ENCODE peak calls at places on chromosome 5, in nine cellular contexts. F is breast epithelium, R is tibial nerve, V is testis, U is esophagus squamous epithelium, W is A549, T is prostate gland, H is HepG2, K is IMR-90. E is an unnamed sample.
A peak's percentile ranks its signal among the peaks of the same experiment; 100 is the strongest.

GRCh38 chr5:76791461-76791860 is 27.4 kb upstream of the F2RL1 start:
- DNase-seq in F (no peak), R (no peak), V (no peak), U (no peak), W (no peak), T (no peak), H (no peak), K (peak; percentile 65), E (no peak)

GRCh38 chr5:135154197-135154596 is 120.2 kb upstream of the PITX1 start:
- DNase-seq in F (no peak), R (no peak), V (no peak), U (no peak), W (no peak), T (no peak), H (peak; percentile 77), K (peak; percentile 55), E (no peak)

GRCh38 chr5:7576023-7576715 is 180.2 kb downstream of the ADCY2 start:
- DNase-seq in F (no peak), R (no peak), V (no peak), U (no peak), W (no peak), T (no peak), H (no peak), K (no peak), E (no peak)

GRCh38 chr5:67511911-67512310 is 315.3 kb upstream of the CD180 start:
- DNase-seq in F (no peak), R (no peak), V (no peak), U (no peak), W (no peak), T (no peak), H (no peak), K (no peak), E (no peak)

GRCh38 chr5:136016945-136017530 is 11.8 kb upstream of the TGFBI start:
- DNase-seq in F (no peak), R (no peak), V (no peak), U (no peak), W (peak; percentile 97), T (no peak), H (no peak), K (peak; percentile 74), E (no peak)

GRCh38 chr5:131548190-131548589 is 86.8 kb downstream of the RAPGEF6 start:
- DNase-seq in F (no peak), R (no peak), V (no peak), U (no peak), W (no peak), T (no peak), H (no peak), K (no peak), E (no peak)

GRCh38 chr5:102554092-102554491 is 55.3 kb upstream of the SLCO6A1 start:
- DNase-seq in F (no peak), R (no peak), V (no peak), U (no peak), W (no peak), T (no peak), H (no peak), K (no peak), E (no peak)

GRCh38 chr5:38104497-38105230 is 153.7 kb upstream of the EGFLAM start:
- DNase-seq in F (no peak), R (no peak), V (no peak), U (no peak), W (no peak), T (no peak), H (peak; percentile 99), K (no peak), E (no peak)

GRCh38 chr5:133928690-133929393 is 39.6 kb downstream of the C5orf15 start:
- DNase-seq in F (no peak), R (no peak), V (no peak), U (no peak), W (no peak), T (no peak), H (no peak), K (no peak), E (no peak)

GRCh38 chr5:89534331-89534730 is 651.3 kb upstream of the MEF2C start:
- DNase-seq in F (no peak), R (no peak), V (no peak), U (no peak), W (no peak), T (no peak), H (no peak), K (peak; percentile 6), E (no peak)

DNA sequence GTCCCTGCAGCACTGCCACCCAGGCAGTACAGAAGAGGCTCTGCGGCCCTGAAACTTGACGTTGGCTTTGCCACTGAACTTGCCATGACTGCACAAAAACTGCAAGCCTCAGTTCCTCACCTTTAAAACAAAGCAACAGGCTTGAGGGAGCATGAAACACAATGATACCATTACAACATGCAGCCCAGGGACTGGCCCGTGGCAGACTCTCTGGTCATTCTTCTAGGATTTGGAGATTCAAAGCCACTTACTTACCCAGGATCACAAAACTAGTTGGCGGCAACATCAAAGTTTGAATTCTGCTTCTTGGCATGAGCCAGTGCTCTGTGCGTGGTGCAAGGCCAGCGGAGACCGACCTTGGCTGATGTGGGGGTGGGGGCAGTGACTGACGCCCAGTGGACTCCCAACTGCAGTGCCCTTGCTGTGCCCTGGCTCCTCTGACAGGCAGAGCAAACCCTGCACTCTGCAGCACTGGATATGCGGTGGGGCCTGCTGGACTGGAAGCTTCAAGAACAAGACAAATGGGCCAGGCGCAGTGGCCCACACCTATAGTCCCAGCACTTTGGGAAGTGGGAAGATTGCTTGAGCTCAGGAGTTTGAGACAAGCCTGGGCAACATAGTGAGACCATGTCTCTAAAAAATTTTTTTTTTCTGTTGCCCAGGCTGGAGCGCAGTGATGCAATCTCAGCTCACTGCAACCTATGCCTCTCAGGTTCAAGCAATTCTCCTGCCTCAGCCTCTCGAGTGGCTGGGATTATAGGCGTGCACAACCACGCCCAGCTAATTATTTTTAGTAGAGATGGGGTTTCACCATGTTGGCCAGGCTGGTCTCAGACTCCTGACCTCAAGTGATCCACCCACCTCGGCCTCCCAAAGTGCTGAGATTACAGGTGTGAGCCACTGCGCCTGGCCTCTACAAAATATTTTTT is 18.9 kb downstream of the SQSTM1 start:
- DNase-seq in F (no peak), R (no peak), V (peak; percentile 69), U (no peak), W (peak; percentile 68), T (no peak), H (no peak), K (peak; percentile 39), E (no peak)
- TF ChIP-seq POLR2A in F (no peak), R (no peak), V (no peak), U (no peak), W (no peak), T (no peak), H (no peak), K (peak; percentile 14), E (no peak)

DNA sequence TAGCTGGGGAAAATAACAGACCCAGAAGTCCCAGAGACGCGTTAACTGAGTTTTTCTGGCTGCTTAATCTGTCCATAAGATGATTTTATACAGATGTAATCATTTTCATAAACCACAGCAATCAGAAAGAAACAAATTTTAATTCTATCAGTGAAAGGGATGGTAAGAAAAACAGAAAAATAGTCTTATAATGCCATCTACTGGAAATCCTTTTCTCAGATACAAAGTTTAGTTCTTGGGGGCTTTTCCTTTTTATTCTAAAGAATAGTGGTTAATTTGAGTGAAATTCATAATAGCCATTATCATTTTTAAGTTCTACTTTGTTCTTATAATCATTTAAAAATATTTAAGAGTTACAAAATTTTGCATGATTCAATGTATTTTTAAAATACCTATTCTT is 44.4 kb downstream of the DROSHA start:
- DNase-seq in F (no peak), R (no peak), V (no peak), U (no peak), W (no peak), T (no peak), H (no peak), K (peak; percentile 11), E (no peak)
- TF ChIP-seq CTCF in F (no peak), R (no peak), V (no peak), U (no peak), W (no peak), T (no peak), H (no peak), K (peak; percentile 47), E (peak; percentile 13)

DNA sequence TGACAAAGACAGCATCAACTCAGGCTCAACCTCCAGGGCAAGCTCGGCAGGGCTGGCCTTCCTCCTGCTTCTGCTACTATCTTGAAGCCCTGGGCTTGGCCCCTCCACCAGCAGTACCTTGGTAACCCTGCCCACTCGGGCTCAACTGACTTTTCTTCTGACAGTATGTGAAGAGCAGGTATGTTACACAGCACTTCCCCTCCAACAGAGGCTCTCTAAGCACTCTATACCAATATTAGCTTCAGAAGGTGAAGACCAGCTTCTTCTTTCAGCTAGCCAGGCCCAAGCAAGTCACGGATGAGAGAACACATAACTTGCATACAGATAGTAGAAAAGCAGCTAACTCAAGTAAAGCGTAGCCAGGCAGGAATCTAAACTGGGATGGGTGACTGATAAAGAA is 64.3 kb downstream of the FEM1C start:
- DNase-seq in F (no peak), R (no peak), V (no peak), U (no peak), W (no peak), T (no peak), H (no peak), K (no peak), E (no peak)
- H3K9me3 ChIP-seq in F (no peaks in the 10 kb centered on the region), R (no peaks in the 10 kb centered on the region), V (no peaks in the 10 kb centered on the region), U (no peaks in the 10 kb centered on the region), W (no peaks in the 10 kb centered on the region), T (no peaks in the 10 kb centered on the region), H (no peaks in the 10 kb centered on the region), K (no peaks in the 10 kb centered on the region), E (no peaks in the 10 kb centered on the region)

DNA sequence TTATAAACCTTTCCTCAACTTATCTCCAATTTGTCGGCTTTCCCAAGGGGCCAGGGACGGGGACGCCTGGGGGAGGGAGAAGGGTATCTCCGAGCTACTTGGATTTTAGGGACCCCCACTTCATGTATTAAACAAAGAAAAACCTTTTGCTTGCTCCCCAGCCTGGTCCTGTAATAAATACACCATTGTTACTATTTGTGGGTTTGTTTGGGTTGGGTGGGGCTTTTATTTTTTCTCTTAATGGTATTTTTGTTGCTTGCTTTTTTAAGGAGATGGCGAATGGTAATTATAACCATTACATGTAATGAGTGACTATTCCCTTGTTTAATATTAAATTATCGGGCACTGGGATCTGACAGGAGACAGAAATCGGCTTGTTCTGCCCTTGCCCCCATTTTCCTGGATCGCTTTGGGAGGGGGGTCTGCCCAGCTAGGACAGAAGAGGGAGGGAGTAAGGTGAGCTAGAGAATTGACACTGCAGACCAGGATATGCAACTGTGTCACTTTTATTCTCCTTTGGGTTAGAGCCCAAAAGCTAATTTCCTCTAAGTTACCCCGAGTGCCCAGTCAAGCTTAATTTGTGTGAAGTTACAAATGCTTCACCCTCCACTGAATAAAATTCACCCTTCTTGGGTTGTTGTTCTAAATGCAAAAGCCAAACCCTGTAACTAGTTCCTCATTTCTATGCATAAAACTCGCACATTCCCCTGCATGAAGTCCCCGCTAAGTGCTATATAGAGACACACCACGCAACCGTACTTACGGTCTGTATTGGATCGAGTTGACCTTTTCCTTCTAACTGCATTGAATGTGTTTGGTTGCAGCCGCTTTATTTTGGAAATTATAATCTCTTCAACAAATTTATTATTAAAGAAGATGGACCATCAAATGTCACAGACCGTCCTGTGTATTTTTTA is 1.6 kb upstream of the ZNF608 start:
- DNase-seq in F (no peak), R (no peak), V (no peak), U (no peak), W (peak; percentile 4), T (no peak), H (no peak), K (peak; percentile 44), E (no peak)
- TF ChIP-seq POLR2A in F (no peak), R (no peak), V (no peak), U (no peak), W (no peak), T (no peak), H (no peak), K (no peak), E (no peak)

GRCh38 chr5:10289353-10289752 is 18.3 kb downstream of the CMBL start:
- DNase-seq in F (no peak), R (no peak), V (no peak), U (no peak), W (no peak), T (peak; percentile 13), H (no peak), K (no peak), E (peak; percentile 29)
- TF ChIP-seq CTCF in F (no peak), R (no peak), V (no peak), U (no peak), W (no peak), T (no peak), H (no peak), K (no peak), E (no peak)